ENCODE peak calls at places on chromosome 11, in ten cellular contexts. S, Y, F, Z, B, E, M, D, K and W are unnamed samples.

GRCh38 chr11:44568706-44569473 is 3.4 kb downstream of the CD82 start:
- DNase-seq in S (peak), Y (peak), F (peak), Z (peak), B (peak), E (peak), M (peak), D (no peak), K (peak), W (no peak)

GRCh38 chr11:29263971-29264682 is 752.7 kb downstream of the KCNA4 start:
- DNase-seq in S (no peak), Y (peak), F (peak), Z (no peak), B (no peak), E (no peak), M (no peak), D (no peak), K (no peak), W (no peak)

GRCh38 chr11:35179466-35180135 is 40.6 kb downstream of the CD44 start:
- DNase-seq in S (no peak), Y (peak), F (no peak), Z (no peak), B (no peak), E (no peak), M (no peak), D (no peak), K (no peak), W (no peak)

GRCh38 chr11:117606807-117607206 is 190.2 kb downstream of the DSCAML1 start:
- DNase-seq in S (no peak), Y (no peak), F (no peak), Z (no peak), B (no peak), E (no peak), M (no peak), D (no peak), K (peak), W (no peak)

GRCh38 chr11:130945945-130946344 is 29.7 kb upstream of the SNX19 start:
- DNase-seq in S (no peak), Y (peak), F (peak), Z (no peak), B (no peak), E (no peak), M (no peak), D (no peak), K (peak), W (no peak)

GRCh38 chr11:67468509-67468834 is 579 bp downstream of the TMEM134 start:
- DNase-seq in S (no peak), Y (no peak), F (no peak), Z (no peak), B (peak), E (no peak), M (no peak), D (no peak), K (no peak), W (no peak)

GRCh38 chr11:2525941-2526807 is 81.4 kb downstream of the KCNQ1 start:
- DNase-seq in S (no peak), Y (no peak), F (no peak), Z (peak), B (no peak), E (no peak), M (no peak), D (peak), K (peak), W (peak)

GRCh38 chr11:21511835-21512440 is 680.9 kb upstream of the ANO5 start:
- DNase-seq in S (peak), Y (peak), F (peak), Z (peak), B (peak), E (no peak), M (peak), D (peak), K (peak), W (peak)

GRCh38 chr11:63993100-63993499 is 6.9 kb downstream of the OTUB1 start:
- DNase-seq in S (no peak), Y (no peak), F (no peak), Z (no peak), B (no peak), E (no peak), M (no peak), D (no peak), K (no peak), W (no peak)